ENCODE peak calls at places on chromosomes 13 and 19, in four cellular contexts. One of them, this sample, is unnamed.
A peak's percentile ranks its signal among the peaks of the same experiment; 100 is the strongest.

GRCh38 chr19:37970699-37971098 is 63.7 kb downstream of the SIPA1L3 start:
- DNase-seq in SK-N-SH: no peak
- DNase-seq in GM12878: no peak
- DNase-seq in A549: no peak
- DNase-seq in this sample: no peak

GRCh38 chr13:43686557-43686956 is 100.2 kb downstream of the ENOX1 start:
- DNase-seq in GM12878: no peak
- DNase-seq in SK-N-SH: peak; percentile 1
- DNase-seq in A549: peak; percentile 49
- DNase-seq in this sample: peak; percentile 2

GRCh38 chr13:100208002-100208401 is 119.1 kb downstream of the PCCA start:
- DNase-seq in GM12878: no peak
- DNase-seq in SK-N-SH: no peak
- DNase-seq in A549: no peak
- DNase-seq in this sample: no peak

GRCh38 chr19:45117167-45117594 is 24.2 kb downstream of the PPP1R37 start:
- DNase-seq in SK-N-SH: no peak
- DNase-seq in A549: no peak
- DNase-seq in GM12878: peak; percentile 73
- DNase-seq in this sample: no peak

GRCh38 chr13:40549500-40550094 is 116.8 kb downstream of the FOXO1 start:
- DNase-seq in SK-N-SH: no peak
- DNase-seq in A549: no peak
- DNase-seq in GM12878: no peak
- DNase-seq in this sample: peak; percentile 77

GRCh38 chr13:110216403-110217041 is 90.4 kb downstream of the COL4A1 start:
- DNase-seq in GM12878: no peak
- DNase-seq in A549: no peak
- DNase-seq in SK-N-SH: no peak
- DNase-seq in this sample: no peak

GRCh38 chr19:39498262-39499081 is at the start of gene DLL3:
- DNase-seq in SK-N-SH: peak; percentile 59
- DNase-seq in A549: no peak
- DNase-seq in GM12878: no peak
- DNase-seq in this sample: no peak

GRCh38 chr13:35712907-35713685 is 236.6 kb upstream of the MAB21L1 start:
- DNase-seq in A549: no peak
- DNase-seq in SK-N-SH: peak; percentile 47
- DNase-seq in GM12878: no peak
- DNase-seq in this sample: no peak

GRCh38 chr13:21615427-21615826 is 11.5 kb upstream of the MICU2 start:
- DNase-seq in GM12878: no peak
- DNase-seq in SK-N-SH: no peak
- DNase-seq in A549: no peak
- DNase-seq in this sample: no peak
- TF ChIP-seq PBX3 in GM12878: no peak
- TF ChIP-seq PBX3 in SK-N-SH: no peak
- TF ChIP-seq PBX3 in A549: no peak
- TF ChIP-seq PBX3 in this sample: no peak

GRCh38 chr19:55588738-55589137 is 8.1 kb upstream of the ZNF579 start:
- DNase-seq in SK-N-SH: no peak
- DNase-seq in GM12878: no peak
- DNase-seq in A549: no peak
- DNase-seq in this sample: no peak

GRCh38 chr19:55586976-55587668 is 6.5 kb upstream of the ZNF579 start:
- DNase-seq in GM12878: peak; percentile 60
- DNase-seq in SK-N-SH: peak; percentile 97
- DNase-seq in A549: peak; percentile 97
- DNase-seq in this sample: peak; percentile 93

GRCh38 chr19:55584871-55585270 is 4.2 kb upstream of the ZNF579 start:
- DNase-seq in A549: no peak
- DNase-seq in GM12878: no peak
- DNase-seq in SK-N-SH: no peak
- DNase-seq in this sample: no peak

GRCh38 chr19:55581828-55582223 is 1.2 kb upstream of the ZNF579 start:
- DNase-seq in A549: peak; percentile 88
- DNase-seq in GM12878: no peak
- DNase-seq in SK-N-SH: no peak
- DNase-seq in this sample: peak; percentile 92

DNA sequence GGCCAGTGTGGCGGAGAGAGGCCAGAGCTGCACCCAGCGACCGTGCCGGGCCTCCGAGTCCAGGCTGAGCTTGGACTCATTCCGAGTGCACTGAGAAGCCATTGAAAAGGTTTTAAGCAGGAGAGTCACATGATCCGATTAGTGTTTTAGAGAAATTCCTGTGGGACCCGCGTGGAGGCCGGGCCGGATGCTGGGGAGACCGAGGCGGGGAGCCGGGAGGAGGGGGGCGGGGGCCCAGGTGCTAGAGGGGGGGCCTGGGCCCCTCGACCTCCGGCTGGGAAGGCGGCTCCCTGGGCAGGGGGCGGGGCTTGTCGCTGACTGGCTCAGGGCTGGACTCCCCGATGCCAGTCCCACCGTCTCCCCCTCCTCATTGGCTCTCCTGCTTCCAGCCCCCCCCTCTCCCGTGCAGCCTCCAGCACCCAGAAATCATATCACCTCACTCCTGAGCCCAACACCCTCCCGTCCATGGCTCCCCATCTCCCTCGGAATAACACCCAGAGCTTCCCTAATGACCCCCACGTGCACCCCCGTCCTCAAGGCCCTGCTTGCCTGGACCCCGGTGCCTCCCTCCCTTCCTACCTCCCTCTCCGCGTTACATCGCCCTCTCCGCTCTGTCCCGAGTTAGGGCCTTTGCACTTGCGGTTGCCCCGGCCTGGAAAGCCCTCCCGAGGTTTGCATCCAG is 5.2 kb upstream of the ZNF579 start:
- DNase-seq in A549: peak; percentile 61
- DNase-seq in GM12878: no peak
- DNase-seq in SK-N-SH: peak; percentile 93
- DNase-seq in this sample: peak; percentile 76
- TF ChIP-seq PBX3 in A549: peak; percentile 68
- TF ChIP-seq PBX3 in GM12878: peak; percentile 86
- TF ChIP-seq PBX3 in SK-N-SH: peak; percentile 92
- TF ChIP-seq PBX3 in this sample: no peak

DNA sequence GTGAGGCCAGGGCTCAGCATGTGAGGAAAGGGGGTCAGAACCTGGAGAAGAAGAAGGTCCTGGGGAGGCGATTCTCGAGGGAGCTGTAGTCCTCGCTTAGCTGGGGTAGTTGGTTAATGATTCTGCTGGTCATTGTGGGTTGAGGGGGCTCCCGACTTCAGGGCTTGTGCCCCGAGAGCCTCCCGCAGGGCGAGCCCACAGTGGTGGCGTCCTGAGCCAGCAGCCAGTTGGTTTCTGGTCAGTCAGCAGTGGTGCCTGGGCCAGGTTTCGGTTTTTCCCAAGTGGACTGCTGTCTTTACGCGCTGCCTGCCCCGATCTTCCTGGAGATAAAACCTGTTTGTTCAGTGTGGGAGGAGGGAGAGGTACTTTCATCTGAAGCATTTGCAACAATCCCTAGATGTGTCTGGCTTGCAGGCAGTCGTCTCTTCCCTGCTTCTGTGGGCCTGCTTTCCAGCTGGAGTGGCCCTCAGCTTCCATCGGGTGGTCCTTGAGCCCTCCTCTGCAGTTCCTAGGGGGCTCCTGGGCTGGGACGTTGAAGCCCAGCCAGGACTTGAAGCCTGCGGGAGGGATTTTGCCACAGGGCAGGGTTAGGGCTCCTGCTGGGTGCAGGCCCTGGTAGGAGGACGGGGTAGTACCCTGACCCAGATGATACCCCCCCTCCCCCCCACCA is 3.2 kb downstream of the PTBP1 start:
- DNase-seq in A549: no peak
- DNase-seq in GM12878: no peak
- DNase-seq in SK-N-SH: peak; percentile 47
- DNase-seq in this sample: peak; percentile 70
- TF ChIP-seq PBX3 in A549: no peak
- TF ChIP-seq PBX3 in GM12878: no peak
- TF ChIP-seq PBX3 in SK-N-SH: no peak
- TF ChIP-seq PBX3 in this sample: no peak

GRCh38 chr13:38898481-38898880 is 92.2 kb downstream of the STOML3 start:
- DNase-seq in A549: no peak
- DNase-seq in SK-N-SH: no peak
- DNase-seq in GM12878: no peak
- DNase-seq in this sample: no peak
- TF ChIP-seq PBX3 in A549: no peak
- TF ChIP-seq PBX3 in SK-N-SH: no peak
- TF ChIP-seq PBX3 in GM12878: no peak
- TF ChIP-seq PBX3 in this sample: no peak

DNA sequence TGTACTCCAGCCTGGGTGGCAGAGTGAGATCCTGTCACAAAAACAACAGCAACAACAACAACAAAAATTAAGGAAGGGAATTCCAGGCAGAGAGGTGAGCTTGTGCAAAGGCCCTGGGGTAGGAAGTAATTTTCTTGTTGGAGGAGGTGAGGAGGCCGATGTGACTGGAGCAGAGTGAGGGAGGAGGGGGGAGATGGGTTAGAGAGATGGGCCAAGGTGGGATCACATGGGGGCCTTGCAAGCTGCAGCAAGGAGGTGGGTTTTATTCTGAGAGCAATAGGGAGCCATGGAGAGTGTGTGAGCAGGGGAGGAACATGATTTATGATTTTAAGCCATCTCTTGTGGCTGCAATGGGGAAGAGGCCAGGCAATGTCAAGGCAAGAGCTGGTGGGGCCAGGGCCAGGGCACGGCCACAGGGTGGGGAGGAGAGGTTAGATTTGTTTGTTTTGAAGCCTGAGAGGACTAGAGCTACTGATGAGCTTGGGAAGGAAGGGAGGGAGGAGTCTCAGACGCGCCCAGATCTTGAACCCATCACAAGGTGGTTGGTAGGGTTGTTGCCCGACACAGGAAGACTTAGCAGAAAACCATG is 12.5 kb upstream of the COMP start:
- DNase-seq in A549: no peak
- DNase-seq in SK-N-SH: peak; percentile 12
- DNase-seq in GM12878: no peak
- DNase-seq in this sample: no peak
- TF ChIP-seq PBX3 in A549: no peak
- TF ChIP-seq PBX3 in SK-N-SH: no peak
- TF ChIP-seq PBX3 in GM12878: no peak
- TF ChIP-seq PBX3 in this sample: no peak

GRCh38 chr13:33258437-33259193 is 26.9 kb downstream of the STARD13 start:
- DNase-seq in SK-N-SH: no peak
- DNase-seq in A549: no peak
- DNase-seq in GM12878: no peak
- DNase-seq in this sample: peak; percentile 82

GRCh38 chr13:33261426-33262068 is 24.0 kb downstream of the STARD13 start:
- DNase-seq in GM12878: no peak
- DNase-seq in A549: no peak
- DNase-seq in SK-N-SH: no peak
- DNase-seq in this sample: peak; percentile 83

GRCh38 chr13:33257786-33258185 is 27.8 kb downstream of the STARD13 start:
- DNase-seq in SK-N-SH: no peak
- DNase-seq in GM12878: no peak
- DNase-seq in A549: no peak
- DNase-seq in this sample: no peak

GRCh38 chr13:33260168-33261098 is 25.1 kb downstream of the STARD13 start:
- DNase-seq in GM12878: no peak
- DNase-seq in A549: no peak
- DNase-seq in SK-N-SH: no peak
- DNase-seq in this sample: peak; percentile 99

DNA sequence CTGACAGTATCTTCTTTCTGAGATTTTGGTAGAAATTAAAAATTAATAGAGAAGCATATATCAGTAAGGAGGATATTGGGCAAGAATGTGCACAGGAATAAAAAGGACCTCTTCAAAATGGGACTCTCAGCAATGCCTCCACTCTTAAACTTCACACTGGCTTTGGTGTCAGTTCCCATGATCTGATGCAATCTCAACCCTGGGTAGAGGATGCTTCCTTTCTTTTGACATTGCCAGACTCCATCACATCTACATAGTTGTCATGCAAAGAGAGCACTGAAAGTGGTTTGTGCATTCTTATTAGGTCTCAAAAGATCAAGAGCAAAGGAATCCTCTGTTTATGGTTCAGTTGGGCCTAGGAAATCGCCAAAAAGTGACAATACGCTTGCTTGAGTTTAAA is 26.3 kb downstream of the STARD13 start:
- DNase-seq in GM12878: no peak
- DNase-seq in SK-N-SH: no peak
- DNase-seq in A549: no peak
- DNase-seq in this sample: peak; percentile 20
- TF ChIP-seq PBX3 in GM12878: no peak
- TF ChIP-seq PBX3 in SK-N-SH: no peak
- TF ChIP-seq PBX3 in A549: no peak
- TF ChIP-seq PBX3 in this sample: no peak

GRCh38 chr19:4191044-4191443 is 8.6 kb downstream of the ANKRD24 start:
- DNase-seq in A549: no peak
- DNase-seq in GM12878: no peak
- DNase-seq in SK-N-SH: no peak
- DNase-seq in this sample: no peak
- TF ChIP-seq PBX3 in A549: no peak
- TF ChIP-seq PBX3 in GM12878: no peak
- TF ChIP-seq PBX3 in SK-N-SH: no peak
- TF ChIP-seq PBX3 in this sample: no peak

GRCh38 chr13:74056829-74057564 is 77.2 kb downstream of the KLF12 start:
- DNase-seq in A549: no peak
- DNase-seq in SK-N-SH: no peak
- DNase-seq in GM12878: no peak
- DNase-seq in this sample: no peak
- TF ChIP-seq PBX3 in A549: no peak
- TF ChIP-seq PBX3 in SK-N-SH: no peak
- TF ChIP-seq PBX3 in GM12878: no peak
- TF ChIP-seq PBX3 in this sample: no peak

DNA sequence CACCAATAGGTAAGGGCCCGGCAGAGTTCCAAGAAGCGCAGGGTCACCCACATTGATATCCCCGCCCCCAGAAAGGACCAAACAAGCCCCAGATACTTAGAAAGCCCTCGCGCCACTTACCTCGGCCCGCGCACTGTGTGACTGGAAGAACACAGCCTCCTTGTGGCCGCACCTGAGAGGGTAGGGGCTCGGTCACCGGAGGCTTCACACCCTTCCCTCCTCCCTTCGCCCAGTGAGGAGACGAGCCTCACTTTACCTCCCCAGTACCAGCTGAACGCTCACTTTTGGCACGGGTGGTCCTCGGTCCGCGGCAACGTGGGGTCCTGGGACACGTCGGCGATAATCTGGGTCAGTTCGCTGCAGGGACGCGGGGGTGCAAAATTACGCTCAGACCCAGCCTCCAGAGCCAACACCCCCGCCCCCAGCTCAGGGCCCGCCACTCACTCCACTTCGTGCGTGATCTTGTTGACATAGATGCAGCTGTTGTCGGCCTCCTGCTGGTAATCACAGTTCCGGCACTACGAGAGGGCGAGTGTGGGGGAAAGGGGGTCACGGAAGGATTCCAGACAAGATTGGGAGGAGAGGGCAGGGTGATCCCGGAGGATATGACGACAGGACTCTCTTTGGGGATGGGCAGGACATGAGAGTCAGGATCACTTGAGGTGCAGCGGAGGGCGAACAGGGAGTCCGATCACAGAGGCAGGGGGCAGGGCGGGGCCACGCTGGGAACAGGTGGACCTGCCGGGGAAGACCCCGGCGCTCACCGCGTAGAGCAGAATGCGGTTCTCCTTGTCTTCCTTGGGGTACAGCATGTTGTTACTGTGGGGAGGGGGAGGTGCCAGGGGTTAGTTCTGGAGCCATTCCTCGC is 546 bp downstream of the POLR2I start:
- DNase-seq in SK-N-SH: peak; percentile 65
- DNase-seq in A549: peak; percentile 67
- DNase-seq in GM12878: no peak
- DNase-seq in this sample: no peak
- TF ChIP-seq PBX3 in SK-N-SH: no peak
- TF ChIP-seq PBX3 in A549: no peak
- TF ChIP-seq PBX3 in GM12878: peak; percentile 22
- TF ChIP-seq PBX3 in this sample: no peak

This sample was measured in HepG2.